ENCODE peak calls at places on chromosomes 6 and 20, in five cellular contexts. M is fibroblast of pulmonary artery; A is Panc1; H is stimulated activated CD4-positive, alpha-beta T cell treated with anti-CD3 and anti-CD28 coated beads, TNF-alpha, amount 100 ng/mL, for 24 hours; Y is fibroblast of gingiva. Z is an unnamed sample.

GRCh38 chr6:14674458-14674857 is 556.9 kb downstream of the CD83 start:
- DNase-seq in M (no peak), A (no peak), H (no peak), Y (no peak), Z (no peak)

GRCh38 chr6:169398342-169399105 is 144.9 kb upstream of the THBS2 start:
- DNase-seq in M (no peak), A (no peak), H (no peak), Y (peak), Z (no peak)

GRCh38 chr20:50604451-50604850 is 86.9 kb downstream of the RIPOR3 start:
- DNase-seq in M (no peak), A (no peak), H (no peak), Y (no peak), Z (no peak)

GRCh38 chr20:56400001-56400640 is 7.7 kb downstream of the CSTF1 start:
- DNase-seq in M (peak), A (peak), H (no peak), Y (peak), Z (peak)

GRCh38 chr6:24908555-24908954 is 27.2 kb downstream of the RIPOR2 start:
- DNase-seq in M (no peak), A (no peak), H (no peak), Y (no peak), Z (no peak)

GRCh38 chr20:53157443-53158408 is 185.6 kb downstream of the TSHZ2 start:
- DNase-seq in M (peak), A (peak), H (no peak), Y (peak), Z (peak)

GRCh38 chr6:163416640-163417253 is 2.2 kb downstream of the QKI start:
- DNase-seq in M (peak), A (no peak), H (no peak), Y (peak), Z (no peak)

GRCh38 chr6:90219168-90219985 is 77.3 kb downstream of the BACH2 start:
- DNase-seq in M (peak), A (no peak), H (no peak), Y (peak), Z (no peak)

GRCh38 chr6:437042-437402 is 45.5 kb downstream of the IRF4 start:
- DNase-seq in M (no peak), A (no peak), H (no peak), Y (no peak), Z (no peak)

GRCh38 chr20:4451487-4451886 is 270.2 kb upstream of the PRND start:
- DNase-seq in M (no peak), A (no peak), H (no peak), Y (no peak), Z (no peak)

GRCh38 chr20:50077818-50078601 is 34.9 kb downstream of the UBE2V1 start:
- DNase-seq in M (no peak), A (no peak), H (no peak), Y (no peak), Z (no peak)

GRCh38 chr6:83609248-83609647 is 96.9 kb downstream of the PRSS35 start:
- DNase-seq in M (no peak), A (no peak), H (no peak), Y (no peak), Z (no peak)

GRCh38 chr6:54335871-54336270 is 27.6 kb downstream of the TINAG start:
- DNase-seq in M (peak), A (peak), H (no peak), Y (peak), Z (no peak)

GRCh38 chr20:51510961-51511360 is 31.6 kb downstream of the NFATC2 start:
- DNase-seq in M (no peak), A (no peak), H (no peak), Y (peak), Z (no peak)

GRCh38 chr20:23205656-23206055 is 119.5 kb upstream of the CD93 start:
- DNase-seq in M (peak), A (no peak), H (no peak), Y (peak), Z (no peak)

GRCh38 chr6:158718431-158719126 is 68.7 kb downstream of the SYTL3 start:
- DNase-seq in M (peak), A (no peak), H (no peak), Y (no peak), Z (no peak)

GRCh38 chr6:111922454-111923297 is 49.4 kb upstream of the FYN start:
- DNase-seq in M (peak), A (no peak), H (no peak), Y (peak), Z (no peak)

GRCh38 chr6:5499644-5500306 is 238.5 kb downstream of the FARS2 start:
- DNase-seq in M (peak), A (no peak), H (no peak), Y (peak), Z (no peak)

GRCh38 chr6:14751645-14752173 is 494.2 kb upstream of the JARID2 start:
- DNase-seq in M (no peak), A (no peak), H (no peak), Y (no peak), Z (no peak)

GRCh38 chr20:45070932-45071632 is 29.8 kb downstream of the KCNS1 start:
- DNase-seq in M (peak), A (no peak), H (no peak), Y (peak), Z (no peak)

GRCh38 chr20:48722737-48723191 is 105.0 kb downstream of the PREX1 start:
- DNase-seq in M (peak), A (no peak), H (no peak), Y (peak), Z (no peak)

GRCh38 chr6:6221829-6222535 is 98.5 kb downstream of the F13A1 start:
- DNase-seq in M (no peak), A (no peak), H (no peak), Y (no peak), Z (no peak)

GRCh38 chr20:47502271-47502730 is 614 bp downstream of the NCOA3 start:
- DNase-seq in M (peak), A (no peak), H (no peak), Y (no peak), Z (peak)

GRCh38 chr6:56400273-56400672 is 152.9 kb upstream of the COL21A1 start:
- DNase-seq in M (no peak), A (no peak), H (no peak), Y (no peak), Z (no peak)

GRCh38 chr20:8176276-8176675 is 44.2 kb downstream of the PLCB1 start:
- DNase-seq in M (no peak), A (no peak), H (no peak), Y (no peak), Z (no peak)

GRCh38 chr20:31819083-31819784 is at the start of gene MYLK2:
- DNase-seq in M (no peak), A (no peak), H (no peak), Y (no peak), Z (no peak)

GRCh38 chr6:41713650-41714291 is 21.6 kb downstream of the TFEB start:
- DNase-seq in M (no peak), A (no peak), H (no peak), Y (no peak), Z (no peak)

GRCh38 chr6:100260584-100260983 is 204.1 kb downstream of the SIM1 start:
- DNase-seq in M (peak), A (no peak), H (no peak), Y (no peak), Z (no peak)

GRCh38 chr6:166553563-166554271 is 32.8 kb downstream of the RAMACL start:
- DNase-seq in M (peak), A (no peak), H (no peak), Y (peak), Z (no peak)

GRCh38 chr20:47540443-47541354 is 39.0 kb downstream of the NCOA3 start:
- DNase-seq in M (no peak), A (no peak), H (no peak), Y (no peak), Z (no peak)

GRCh38 chr6:15483060-15483459 is 179.8 kb downstream of the DTNBP1 start:
- DNase-seq in M (no peak), A (no peak), H (no peak), Y (peak), Z (no peak)

GRCh38 chr6:1335367-1336037 is 23.6 kb downstream of the FOXQ1 start:
- DNase-seq in M (peak), A (no peak), H (no peak), Y (peak), Z (no peak)

GRCh38 chr20:50710492-50711063 is 19.2 kb upstream of the RIPOR3 start:
- DNase-seq in M (peak), A (no peak), H (no peak), Y (peak), Z (no peak)

GRCh38 chr6:144585217-144585814 is 300.2 kb downstream of the UTRN start:
- DNase-seq in M (peak), A (peak), H (no peak), Y (peak), Z (no peak)

GRCh38 chr6:1770435-1770843 is 160.7 kb downstream of the FOXC1 start:
- DNase-seq in M (no peak), A (no peak), H (no peak), Y (no peak), Z (no peak)

GRCh38 chr20:4012631-4013030 is 2.7 kb downstream of the RNF24 start:
- DNase-seq in M (peak), A (no peak), H (no peak), Y (peak), Z (no peak)

GRCh38 chr20:8094845-8095244 is 37.2 kb upstream of the PLCB1 start:
- DNase-seq in M (peak), A (no peak), H (no peak), Y (peak), Z (no peak)

GRCh38 chr6:27479319-27480182 is 6.6 kb upstream of the ZNF184 start:
- DNase-seq in M (peak), A (peak), H (peak), Y (peak), Z (peak)

GRCh38 chr20:53586640-53587039 is 7.0 kb downstream of the ZNF217 start:
- DNase-seq in M (no peak), A (no peak), H (no peak), Y (no peak), Z (no peak)

GRCh38 chr6:43859213-43859612 is 89.2 kb downstream of the VEGFA start:
- DNase-seq in M (no peak), A (no peak), H (no peak), Y (no peak), Z (no peak)

Z was measured in activated T-helper 9 cell treated with anti-CD3 and anti-CD28 coated beads, Interleukin-2, amount 50 U/mL, for 16 hours.